ENCODE peak calls at places on chromosome 2, in nine cellular contexts. One of them, this sample, is unnamed.
A peak's percentile ranks its signal among the peaks of the same experiment; 100 is the strongest.

GRCh38 chr2:5391361-5391760 is 300.8 kb upstream of the SOX11 start:
- DNase-seq in uterus: no peak
- DNase-seq in body of pancreas: peak; percentile 61
- DNase-seq in esophagus squamous epithelium: no peak
- DNase-seq in prostate gland: no peak
- DNase-seq in stomach: no peak
- DNase-seq in IMR-90: no peak
- DNase-seq in A549: no peak
- DNase-seq in ovary: peak; percentile 46
- DNase-seq in this sample: no peak

GRCh38 chr2:207008105-207008990 is 69.0 kb downstream of the CPO start:
- DNase-seq in prostate gland: no peak
- DNase-seq in stomach: no peak
- DNase-seq in A549: no peak
- DNase-seq in ovary: no peak
- DNase-seq in body of pancreas: no peak
- DNase-seq in esophagus squamous epithelium: no peak
- DNase-seq in uterus: no peak
- DNase-seq in IMR-90: peak; percentile 23
- DNase-seq in this sample: no peak

GRCh38 chr2:219542931-219543595 is 546 bp downstream of the CHPF start:
- DNase-seq in prostate gland: no peak
- DNase-seq in stomach: no peak
- DNase-seq in esophagus squamous epithelium: no peak
- DNase-seq in uterus: no peak
- DNase-seq in IMR-90: peak; percentile 16
- DNase-seq in A549: peak; percentile 28
- DNase-seq in ovary: no peak
- DNase-seq in body of pancreas: peak; percentile 46
- DNase-seq in this sample: no peak

GRCh38 chr2:2639251-2640139 is 308.4 kb upstream of the MYT1L start:
- DNase-seq in A549: no peak
- DNase-seq in ovary: no peak
- DNase-seq in prostate gland: no peak
- DNase-seq in uterus: no peak
- DNase-seq in stomach: no peak
- DNase-seq in body of pancreas: no peak
- DNase-seq in IMR-90: no peak
- DNase-seq in esophagus squamous epithelium: no peak
- DNase-seq in this sample: no peak

GRCh38 chr2:127503491-127503890 is 22.8 kb downstream of the IWS1 start:
- DNase-seq in ovary: no peak
- DNase-seq in A549: no peak
- DNase-seq in prostate gland: no peak
- DNase-seq in uterus: no peak
- DNase-seq in esophagus squamous epithelium: no peak
- DNase-seq in body of pancreas: no peak
- DNase-seq in IMR-90: no peak
- DNase-seq in stomach: no peak
- DNase-seq in this sample: no peak

GRCh38 chr2:53442783-53443182 is 324.8 kb upstream of the CHAC2 start:
- DNase-seq in uterus: no peak
- DNase-seq in esophagus squamous epithelium: no peak
- DNase-seq in ovary: no peak
- DNase-seq in A549: no peak
- DNase-seq in IMR-90: no peak
- DNase-seq in prostate gland: no peak
- DNase-seq in body of pancreas: peak; percentile 49
- DNase-seq in stomach: no peak
- DNase-seq in this sample: no peak

GRCh38 chr2:236627846-236628245 is 58.2 kb downstream of the ACKR3 start:
- DNase-seq in esophagus squamous epithelium: no peak
- DNase-seq in stomach: no peak
- DNase-seq in uterus: no peak
- DNase-seq in ovary: no peak
- DNase-seq in IMR-90: no peak
- DNase-seq in body of pancreas: no peak
- DNase-seq in A549: no peak
- DNase-seq in prostate gland: no peak
- DNase-seq in this sample: peak; percentile 51

GRCh38 chr2:160596431-160596830 is 102.8 kb upstream of the RBMS1 start:
- DNase-seq in esophagus squamous epithelium: no peak
- DNase-seq in uterus: no peak
- DNase-seq in stomach: no peak
- DNase-seq in prostate gland: no peak
- DNase-seq in A549: no peak
- DNase-seq in ovary: no peak
- DNase-seq in IMR-90: no peak
- DNase-seq in body of pancreas: no peak
- DNase-seq in this sample: no peak

GRCh38 chr2:149451417-149452165 is 121.2 kb downstream of the LYPD6 start:
- DNase-seq in IMR-90: no peak
- DNase-seq in A549: no peak
- DNase-seq in prostate gland: peak; percentile 39
- DNase-seq in esophagus squamous epithelium: no peak
- DNase-seq in body of pancreas: no peak
- DNase-seq in ovary: no peak
- DNase-seq in uterus: no peak
- DNase-seq in stomach: no peak
- DNase-seq in this sample: no peak

GRCh38 chr2:204228169-204228940 is 291.8 kb downstream of the ICOS start:
- DNase-seq in body of pancreas: no peak
- DNase-seq in stomach: no peak
- DNase-seq in A549: no peak
- DNase-seq in IMR-90: no peak
- DNase-seq in prostate gland: no peak
- DNase-seq in ovary: no peak
- DNase-seq in uterus: no peak
- DNase-seq in esophagus squamous epithelium: no peak
- DNase-seq in this sample: no peak

GRCh38 chr2:210502997-210503621 is 26.6 kb upstream of the LANCL1 start:
- DNase-seq in prostate gland: no peak
- DNase-seq in stomach: peak; percentile 57
- DNase-seq in esophagus squamous epithelium: no peak
- DNase-seq in IMR-90: peak; percentile 49
- DNase-seq in uterus: peak; percentile 18
- DNase-seq in A549: peak; percentile 38
- DNase-seq in ovary: peak; percentile 41
- DNase-seq in body of pancreas: peak; percentile 69
- DNase-seq in this sample: peak; percentile 59

GRCh38 chr2:134722728-134723127 is 3.9 kb upstream of the TMEM163 start:
- DNase-seq in esophagus squamous epithelium: no peak
- DNase-seq in ovary: no peak
- DNase-seq in stomach: no peak
- DNase-seq in IMR-90: no peak
- DNase-seq in prostate gland: no peak
- DNase-seq in uterus: no peak
- DNase-seq in A549: no peak
- DNase-seq in body of pancreas: no peak
- DNase-seq in this sample: no peak

GRCh38 chr2:96878171-96878570 is 8.3 kb upstream of the SEMA4C start:
- DNase-seq in esophagus squamous epithelium: no peak
- DNase-seq in body of pancreas: no peak
- DNase-seq in stomach: no peak
- DNase-seq in IMR-90: no peak
- DNase-seq in ovary: no peak
- DNase-seq in uterus: no peak
- DNase-seq in A549: no peak
- DNase-seq in prostate gland: no peak
- DNase-seq in this sample: peak; percentile 66
- H3K27ac ChIP-seq in esophagus squamous epithelium: no peak overlapping the region
- H3K27ac ChIP-seq in body of pancreas: no peak overlapping the region
- H3K27ac ChIP-seq in stomach: no peak overlapping the region
- H3K27ac ChIP-seq in IMR-90: no peak overlapping the region
- H3K27ac ChIP-seq in ovary: no peak overlapping the region
- H3K27ac ChIP-seq in uterus: peak overlapping the region; percentile 12
- H3K27ac ChIP-seq in A549: no peak overlapping the region
- H3K27ac ChIP-seq in prostate gland: no peak overlapping the region
- H3K27ac ChIP-seq in this sample: no peak overlapping the region

GRCh38 chr2:25936889-25937545 is 45.3 kb downstream of the KIF3C start:
- DNase-seq in uterus: no peak
- DNase-seq in stomach: no peak
- DNase-seq in A549: no peak
- DNase-seq in body of pancreas: no peak
- DNase-seq in IMR-90: no peak
- DNase-seq in prostate gland: peak; percentile 26
- DNase-seq in ovary: peak; percentile 59
- DNase-seq in esophagus squamous epithelium: no peak
- DNase-seq in this sample: no peak

GRCh38 chr2:25941042-25941441 is 41.3 kb downstream of the KIF3C start:
- DNase-seq in body of pancreas: no peak
- DNase-seq in uterus: no peak
- DNase-seq in prostate gland: no peak
- DNase-seq in ovary: no peak
- DNase-seq in esophagus squamous epithelium: no peak
- DNase-seq in A549: no peak
- DNase-seq in IMR-90: no peak
- DNase-seq in stomach: no peak
- DNase-seq in this sample: no peak

GRCh38 chr2:25938345-25938744 is 44.0 kb downstream of the KIF3C start:
- DNase-seq in body of pancreas: no peak
- DNase-seq in prostate gland: no peak
- DNase-seq in A549: no peak
- DNase-seq in esophagus squamous epithelium: no peak
- DNase-seq in uterus: no peak
- DNase-seq in ovary: no peak
- DNase-seq in IMR-90: no peak
- DNase-seq in stomach: no peak
- DNase-seq in this sample: no peak

GRCh38 chr2:25933622-25934021 is 48.7 kb downstream of the KIF3C start:
- DNase-seq in ovary: no peak
- DNase-seq in esophagus squamous epithelium: no peak
- DNase-seq in body of pancreas: no peak
- DNase-seq in stomach: no peak
- DNase-seq in uterus: no peak
- DNase-seq in A549: no peak
- DNase-seq in IMR-90: no peak
- DNase-seq in prostate gland: no peak
- DNase-seq in this sample: no peak

GRCh38 chr2:25939257-25939668 is 43.0 kb downstream of the KIF3C start:
- DNase-seq in body of pancreas: no peak
- DNase-seq in stomach: no peak
- DNase-seq in A549: no peak
- DNase-seq in uterus: no peak
- DNase-seq in ovary: no peak
- DNase-seq in esophagus squamous epithelium: no peak
- DNase-seq in prostate gland: no peak
- DNase-seq in IMR-90: no peak
- DNase-seq in this sample: no peak
- TF ChIP-seq POLR2A in body of pancreas: no peak
- TF ChIP-seq POLR2A in stomach: no peak
- TF ChIP-seq POLR2A in A549: no peak
- TF ChIP-seq POLR2A in uterus: no peak
- TF ChIP-seq POLR2A in ovary: no peak
- TF ChIP-seq POLR2A in esophagus squamous epithelium: no peak
- TF ChIP-seq POLR2A in prostate gland: no peak
- TF ChIP-seq POLR2A in IMR-90: no peak
- TF ChIP-seq POLR2A in this sample: no peak

DNA sequence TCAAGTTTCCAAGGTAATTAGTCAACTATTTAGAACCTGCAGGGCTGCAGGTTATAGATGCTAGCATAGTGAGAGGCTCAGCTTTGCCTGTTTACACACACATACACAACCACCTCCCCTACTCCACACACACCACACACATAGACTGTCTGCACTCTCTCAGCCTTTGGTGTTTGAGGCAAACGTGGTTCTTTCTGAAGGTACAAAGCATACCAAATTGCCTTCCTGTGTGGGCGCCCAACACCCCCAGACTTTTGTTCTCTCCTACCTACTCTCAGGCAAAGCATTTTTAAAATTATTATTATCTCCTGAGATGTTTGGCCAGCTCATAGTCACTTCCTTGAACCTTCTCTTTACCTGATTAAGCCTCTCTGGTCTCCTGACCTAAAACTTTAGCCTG is 44.9 kb downstream of the MYO3B start:
- DNase-seq in body of pancreas: no peak
- DNase-seq in uterus: no peak
- DNase-seq in A549: no peak
- DNase-seq in stomach: no peak
- DNase-seq in esophagus squamous epithelium: no peak
- DNase-seq in IMR-90: no peak
- DNase-seq in prostate gland: no peak
- DNase-seq in ovary: no peak
- DNase-seq in this sample: no peak
- H3K27ac ChIP-seq in body of pancreas: no peak overlapping the region
- H3K27ac ChIP-seq in uterus: no peak overlapping the region
- H3K27ac ChIP-seq in A549: no peak overlapping the region
- H3K27ac ChIP-seq in stomach: no peak overlapping the region
- H3K27ac ChIP-seq in esophagus squamous epithelium: no peak overlapping the region
- H3K27ac ChIP-seq in IMR-90: peak overlapping the region; percentile 15
- H3K27ac ChIP-seq in prostate gland: no peak overlapping the region
- H3K27ac ChIP-seq in ovary: no peak overlapping the region
- H3K27ac ChIP-seq in this sample: no peak overlapping the region

GRCh38 chr2:69744456-69744855 is 2.5 kb downstream of the ANXA4 start:
- DNase-seq in prostate gland: no peak
- DNase-seq in IMR-90: no peak
- DNase-seq in A549: no peak
- DNase-seq in ovary: no peak
- DNase-seq in stomach: no peak
- DNase-seq in uterus: no peak
- DNase-seq in body of pancreas: no peak
- DNase-seq in esophagus squamous epithelium: no peak
- DNase-seq in this sample: no peak

GRCh38 chr2:69743847-69744264 is 1.9 kb downstream of the ANXA4 start:
- DNase-seq in ovary: no peak
- DNase-seq in body of pancreas: peak; percentile 56
- DNase-seq in IMR-90: no peak
- DNase-seq in uterus: no peak
- DNase-seq in esophagus squamous epithelium: no peak
- DNase-seq in prostate gland: no peak
- DNase-seq in stomach: no peak
- DNase-seq in A549: no peak
- DNase-seq in this sample: no peak

GRCh38 chr2:69741281-69742169 is at the start of gene ANXA4:
- DNase-seq in stomach: peak; percentile 90
- DNase-seq in uterus: peak; percentile 85
- DNase-seq in prostate gland: peak; percentile 93
- DNase-seq in IMR-90: peak; percentile 74
- DNase-seq in A549: peak; percentile 93
- DNase-seq in esophagus squamous epithelium: peak; percentile 9
- DNase-seq in ovary: peak; percentile 88
- DNase-seq in body of pancreas: peak; percentile 91
- DNase-seq in this sample: peak; percentile 91

GRCh38 chr2:69742170-69742952 is 427 bp downstream of the ANXA4 start:
- DNase-seq in A549: no peak
- DNase-seq in prostate gland: peak; percentile 21
- DNase-seq in uterus: no peak
- DNase-seq in esophagus squamous epithelium: no peak
- DNase-seq in ovary: peak; percentile 50
- DNase-seq in IMR-90: peak; percentile 11
- DNase-seq in body of pancreas: peak; percentile 37
- DNase-seq in stomach: no peak
- DNase-seq in this sample: no peak
- TF ChIP-seq POLR2A in A549: no peak
- TF ChIP-seq POLR2A in prostate gland: no peak
- TF ChIP-seq POLR2A in uterus: peak; percentile 30
- TF ChIP-seq POLR2A in esophagus squamous epithelium: no peak
- TF ChIP-seq POLR2A in ovary: no peak
- TF ChIP-seq POLR2A in IMR-90: no peak
- TF ChIP-seq POLR2A in body of pancreas: no peak
- TF ChIP-seq POLR2A in stomach: no peak
- TF ChIP-seq POLR2A in this sample: no peak

GRCh38 chr2:146572598-146572997 is 1272.2 kb upstream of the ACVR2A start:
- DNase-seq in stomach: no peak
- DNase-seq in IMR-90: peak; percentile 68
- DNase-seq in esophagus squamous epithelium: no peak
- DNase-seq in uterus: no peak
- DNase-seq in A549: no peak
- DNase-seq in prostate gland: no peak
- DNase-seq in body of pancreas: no peak
- DNase-seq in ovary: no peak
- DNase-seq in this sample: no peak
- H3K27ac ChIP-seq in stomach: no peak overlapping the region
- H3K27ac ChIP-seq in IMR-90: no peak overlapping the region
- H3K27ac ChIP-seq in esophagus squamous epithelium: no peak overlapping the region
- H3K27ac ChIP-seq in uterus: no peak overlapping the region
- H3K27ac ChIP-seq in A549: peak overlapping the region; percentile 21
- H3K27ac ChIP-seq in prostate gland: no peak overlapping the region
- H3K27ac ChIP-seq in body of pancreas: no peak overlapping the region
- H3K27ac ChIP-seq in ovary: no peak overlapping the region
- H3K27ac ChIP-seq in this sample: no peak overlapping the region

This sample was measured in spleen.